ENCODE peak calls at places on chromosomes 11 and 22, in four cellular contexts. C is GM20000, S is adrenal gland, M is progenitor cell of endocrine pancreas. Q is an unnamed sample.

GRCh38 chr11:75588067-75588481 is 26.0 kb downstream of the SERPINH1 start:
- DNase-seq in M (no peak), C (no peak), S (peak), Q (no peak)

GRCh38 chr11:74024630-74025029 is 15.7 kb upstream of the UCP3 start:
- DNase-seq in S (peak), M (no peak), C (no peak), Q (no peak)

GRCh38 chr11:123166095-123166559 is 28.9 kb downstream of the CLMP start:
- DNase-seq in C (no peak), S (peak), M (peak), Q (no peak)

GRCh38 chr22:48147831-48148230 is 1385.4 kb downstream of the TBC1D22A start:
- DNase-seq in S (no peak), M (no peak), C (no peak), Q (no peak)

GRCh38 chr22:49016909-49017768 is 810.5 kb downstream of the BRD1 start:
- DNase-seq in C (no peak), S (no peak), M (no peak), Q (no peak)

GRCh38 chr11:103279821-103280220 is 170.6 kb downstream of the DYNC2H1 start:
- DNase-seq in C (no peak), S (no peak), M (no peak), Q (no peak)

GRCh38 chr22:40462195-40462988 is 92.0 kb downstream of the SGSM3 start:
- DNase-seq in C (peak), M (no peak), S (no peak), Q (peak)

GRCh38 chr11:19345848-19346681 is 105.3 kb upstream of the E2F8 start:
- DNase-seq in M (no peak), S (no peak), C (peak), Q (peak)

GRCh38 chr22:28341001-28341400 is 338.6 kb downstream of the TTC28 start:
- DNase-seq in S (no peak), C (no peak), M (no peak), Q (no peak)

GRCh38 chr22:41688365-41689211 is at the start of gene SNU13:
- DNase-seq in M (peak), S (peak), C (peak), Q (peak)

GRCh38 chr22:35329114-35329847 is 29.6 kb downstream of the TOM1 start:
- DNase-seq in S (no peak), M (no peak), C (no peak), Q (no peak)

GRCh38 chr11:2751523-2752203 is 51.9 kb upstream of the KCNQ1OT1 start:
- DNase-seq in C (no peak), S (no peak), M (no peak), Q (no peak)

GRCh38 chr22:21077884-21078508 is 32.2 kb downstream of the LRRC74B start:
- DNase-seq in C (no peak), S (no peak), M (no peak), Q (no peak)

DNA sequence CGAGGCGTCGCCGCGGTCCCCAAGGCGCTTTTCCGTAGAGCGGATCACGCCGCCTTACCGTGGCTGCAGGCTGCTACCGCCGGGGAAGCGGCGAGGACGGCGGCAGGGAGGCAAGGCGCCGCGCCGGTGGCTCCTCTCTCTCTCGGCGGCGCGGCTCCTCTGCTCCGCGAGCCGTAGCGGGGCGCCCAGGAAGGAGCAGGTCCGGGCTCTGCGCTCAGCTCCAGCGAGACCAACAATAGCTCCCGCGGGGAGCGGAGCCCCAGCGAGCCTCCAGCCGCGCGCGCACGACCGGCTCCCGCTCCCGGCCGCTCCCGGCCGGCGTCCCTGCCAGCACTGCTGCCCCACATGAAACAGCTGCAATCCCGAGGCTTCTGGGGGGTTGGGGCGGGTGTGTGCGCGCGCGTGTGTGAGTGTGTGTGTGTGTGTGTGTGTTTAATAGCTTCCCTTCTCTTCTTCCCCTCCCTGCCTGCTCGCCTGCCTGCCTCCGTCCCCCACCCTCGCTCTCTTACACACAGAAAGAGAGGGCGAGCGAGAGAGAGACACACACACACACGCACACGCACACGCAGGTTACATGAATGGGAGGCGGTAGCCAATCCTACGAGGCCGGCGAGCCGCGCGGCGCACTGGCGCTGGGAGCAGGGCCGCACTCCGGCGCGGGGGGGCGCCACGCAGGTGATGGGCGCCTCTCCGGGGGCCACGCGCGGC is at the start of gene TENM4:
- DNase-seq in S (peak), M (peak), C (peak), Q (peak)
- TF ChIP-seq CTCF in S (no peak), M (peak), C (no peak), Q (peak)

DNA sequence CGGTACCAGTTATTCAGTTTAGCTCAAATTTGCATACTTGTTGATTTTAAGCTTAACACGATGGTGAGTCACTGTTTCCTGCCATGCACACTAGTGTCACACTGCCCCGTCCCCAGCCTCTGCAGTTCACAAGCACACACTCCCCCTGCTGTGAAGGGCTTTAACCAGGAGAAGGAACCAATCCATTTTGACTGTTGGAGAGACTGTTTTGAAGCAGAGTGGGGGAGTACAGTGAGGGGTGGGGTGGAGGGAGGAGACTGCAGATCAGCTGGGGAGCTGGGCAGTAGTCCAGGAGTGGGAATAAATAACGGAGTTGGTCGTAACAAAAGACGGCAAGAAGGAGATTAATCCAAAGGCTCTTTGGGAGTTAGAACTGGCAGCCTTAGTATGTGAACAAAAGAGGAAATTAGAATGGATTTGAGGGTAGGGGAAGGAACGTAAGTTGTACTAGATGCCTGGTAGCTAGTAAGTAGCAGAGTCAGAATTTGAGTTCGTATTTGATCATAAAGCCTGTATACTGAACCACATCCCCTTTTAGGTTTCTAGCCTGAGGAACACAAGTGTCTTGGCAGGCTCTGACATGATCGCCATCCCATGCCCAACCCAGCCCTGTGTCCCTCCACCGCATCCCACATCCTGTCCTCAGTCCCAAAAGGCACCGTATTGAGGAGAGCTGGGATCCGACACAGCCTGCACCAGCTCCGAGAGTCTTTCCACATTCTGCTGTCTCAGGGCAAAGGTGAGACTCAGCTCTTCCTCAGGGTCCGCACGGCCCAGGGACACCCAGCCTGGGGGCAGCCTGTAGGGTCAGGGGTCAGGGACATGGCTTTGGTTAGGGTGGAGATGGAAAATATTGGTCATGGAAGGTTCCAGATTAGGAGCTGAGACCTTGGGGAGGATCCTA is 853 bp downstream of the TPP1 start:
- DNase-seq in M (no peak), S (peak), C (no peak), Q (peak)
- TF ChIP-seq CTCF in M (no peak), S (no peak), C (no peak), Q (no peak)

DNA sequence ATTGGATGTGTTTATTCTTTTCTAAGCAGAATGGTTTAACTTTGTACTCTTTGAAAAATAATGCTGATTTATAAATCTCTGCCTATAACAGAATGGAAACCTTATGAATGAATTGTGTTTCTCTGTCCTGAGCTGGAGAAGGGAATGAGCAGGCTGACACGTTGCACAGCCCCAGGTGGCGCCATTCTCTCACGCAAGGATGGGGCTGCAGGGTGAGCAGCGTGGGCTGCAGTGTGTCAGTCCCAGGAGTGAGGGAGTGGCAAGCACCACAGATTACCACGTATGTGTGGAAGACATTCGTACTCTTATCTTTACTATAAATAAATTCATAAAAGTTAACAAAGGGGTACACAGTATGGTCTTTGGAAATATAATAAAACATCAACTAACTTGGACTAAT is 33.4 kb downstream of the FDX1 start:
- DNase-seq in S (no peak), M (no peak), C (no peak), Q (no peak)
- TF ChIP-seq CTCF in S (peak), M (peak), C (peak), Q (peak)

DNA sequence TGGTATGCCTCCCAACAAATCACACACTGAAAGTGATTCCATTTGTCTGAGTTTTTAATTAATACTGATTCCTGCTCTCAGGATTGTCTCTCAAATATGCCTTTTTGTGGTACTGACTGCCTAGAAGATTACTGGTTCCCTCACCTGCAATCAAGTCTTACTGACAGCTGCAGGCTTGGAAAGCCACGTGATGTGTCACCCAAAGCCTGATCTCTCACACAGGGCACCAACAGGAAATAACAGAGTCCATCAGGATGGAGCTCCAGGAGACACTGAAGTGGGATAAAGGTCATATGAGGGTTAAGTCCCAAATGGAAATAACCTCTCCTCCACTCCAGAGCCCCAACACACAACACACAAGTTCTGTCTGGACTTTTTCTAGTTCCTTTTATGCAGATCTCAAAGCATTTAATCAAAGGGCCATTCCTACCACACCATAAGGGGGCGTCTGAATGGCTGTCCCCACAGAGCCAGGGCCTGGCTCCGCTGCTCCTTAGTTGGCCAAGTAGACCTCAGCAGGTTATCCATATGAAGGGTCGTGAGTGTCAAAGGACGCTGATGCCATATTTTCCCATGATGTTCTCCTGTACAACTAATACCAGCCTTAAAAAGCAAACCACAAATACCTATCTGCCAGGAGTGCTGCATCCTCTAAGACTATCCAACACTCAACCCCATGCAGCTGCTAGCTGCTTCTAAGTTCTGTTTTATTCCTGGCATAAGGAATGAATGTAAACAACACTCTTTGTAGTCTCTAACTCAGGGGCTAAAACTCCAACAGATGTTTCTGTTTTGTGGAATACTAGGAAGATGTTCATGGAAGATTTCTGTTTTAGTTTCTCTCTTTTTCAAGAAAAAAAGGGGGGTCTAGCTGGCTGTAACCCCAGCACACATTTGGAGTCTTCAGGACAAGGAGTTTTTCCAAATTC is 13.0 kb downstream of the SCUBE2 start:
- DNase-seq in S (no peak), M (no peak), C (no peak), Q (no peak)
- TF ChIP-seq CTCF in S (no peak), M (no peak), C (no peak), Q (no peak)

DNA sequence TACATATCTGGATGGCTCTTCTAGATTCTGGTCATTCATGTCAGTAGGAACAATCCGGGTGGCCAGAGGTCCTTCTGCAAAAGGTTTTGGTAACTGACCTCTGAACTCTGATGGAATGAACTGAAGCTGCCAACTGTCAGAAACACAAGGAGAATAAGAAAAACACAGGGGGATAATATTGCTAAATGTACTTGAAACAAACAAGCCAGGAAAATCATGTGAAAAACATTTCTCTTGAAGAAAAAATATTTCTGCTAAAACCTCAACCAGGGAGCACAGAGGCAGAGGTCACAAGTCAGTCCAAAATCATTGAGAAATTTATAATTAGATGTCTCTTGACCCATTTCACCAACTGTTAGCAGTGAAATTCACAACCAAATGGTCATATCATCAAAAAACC is 35.2 kb downstream of the ALG9 start:
- DNase-seq in C (no peak), S (no peak), M (no peak), Q (no peak)
- TF ChIP-seq CTCF in C (no peak), S (no peak), M (no peak), Q (no peak)

GRCh38 chr11:63489879-63490278 is 1.1 kb downstream of the PLAAT5 start:
- DNase-seq in M (no peak), C (no peak), S (peak), Q (no peak)
- TF ChIP-seq CTCF in M (peak), C (no peak), S (no peak), Q (no peak)

DNA sequence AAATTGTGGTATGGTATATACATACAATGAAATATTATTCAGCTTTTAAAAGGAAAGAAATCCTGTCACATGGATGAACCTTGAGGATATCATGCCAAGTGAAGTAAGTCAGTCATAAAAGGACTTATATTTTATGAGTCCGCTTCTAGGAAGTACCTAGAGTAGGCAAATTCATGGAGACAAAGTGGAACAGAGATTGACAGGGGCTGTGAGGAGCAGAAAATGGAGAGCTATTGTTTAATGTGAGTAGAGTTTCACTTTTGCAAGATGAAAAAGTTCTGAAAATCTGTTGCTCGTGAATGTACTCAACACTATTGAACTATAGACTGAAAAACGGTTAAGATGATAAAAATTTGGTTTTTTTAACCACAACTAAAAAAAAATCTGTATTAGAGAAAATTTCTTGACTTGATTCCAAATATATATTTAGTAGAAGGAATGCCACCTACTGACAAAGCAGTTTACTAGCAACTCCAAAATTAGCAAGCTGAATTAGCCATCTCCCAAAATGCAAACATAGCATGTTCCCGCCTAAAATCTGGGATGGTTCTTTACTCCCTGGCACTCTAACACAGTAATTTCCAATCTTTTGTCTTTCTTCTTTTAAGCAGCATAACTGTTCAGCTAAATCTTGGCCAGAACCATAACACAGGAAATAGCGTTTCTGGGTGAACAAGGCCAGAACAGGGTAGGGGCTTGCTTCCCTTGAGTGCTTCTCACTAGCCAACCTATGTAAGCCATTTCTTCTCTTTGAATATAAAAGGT is 1.5 kb downstream of the UFD1 start:
- DNase-seq in S (no peak), C (no peak), M (no peak), Q (no peak)
- TF ChIP-seq CTCF in S (peak), C (no peak), M (no peak), Q (peak)

Q was measured in GM10248.